ENCODE peak calls at places on chromosomes 2 and 18, in four cellular contexts. One of them, this sample, is unnamed.

GRCh38 chr18:48402953-48403352 is 6.2 kb downstream of the ZBTB7C start:
- DNase-seq in activated CD4-positive, alpha-beta T cell treated with anti-CD3 and anti-CD28 coated beads, Interleukin-2, amount 50 U/mL, for 1 hour: no peak
- DNase-seq in CD8-positive, alpha-beta memory T cell: no peak
- DNase-seq in HT1080: peak
- DNase-seq in this sample: no peak

GRCh38 chr2:232896700-232897385 is 26.8 kb downstream of the SNORC start:
- DNase-seq in activated CD4-positive, alpha-beta T cell treated with anti-CD3 and anti-CD28 coated beads, Interleukin-2, amount 50 U/mL, for 1 hour: no peak
- DNase-seq in CD8-positive, alpha-beta memory T cell: no peak
- DNase-seq in HT1080: no peak
- DNase-seq in this sample: no peak

GRCh38 chr2:237932731-237933131 is 34.1 kb upstream of the UBE2F start:
- DNase-seq in HT1080: no peak
- DNase-seq in CD8-positive, alpha-beta memory T cell: no peak
- DNase-seq in activated CD4-positive, alpha-beta T cell treated with anti-CD3 and anti-CD28 coated beads, Interleukin-2, amount 50 U/mL, for 1 hour: no peak
- DNase-seq in this sample: no peak

GRCh38 chr2:20744366-20745335 is 77.7 kb downstream of the GDF7 start:
- DNase-seq in CD8-positive, alpha-beta memory T cell: no peak
- DNase-seq in activated CD4-positive, alpha-beta T cell treated with anti-CD3 and anti-CD28 coated beads, Interleukin-2, amount 50 U/mL, for 1 hour: no peak
- DNase-seq in HT1080: no peak
- DNase-seq in this sample: no peak

GRCh38 chr2:138504546-138505239 is 3.1 kb downstream of the SPOPL start:
- DNase-seq in activated CD4-positive, alpha-beta T cell treated with anti-CD3 and anti-CD28 coated beads, Interleukin-2, amount 50 U/mL, for 1 hour: no peak
- DNase-seq in CD8-positive, alpha-beta memory T cell: no peak
- DNase-seq in HT1080: no peak
- DNase-seq in this sample: no peak

GRCh38 chr2:77862120-77862519 is 339.9 kb upstream of the LRRTM4 start:
- DNase-seq in activated CD4-positive, alpha-beta T cell treated with anti-CD3 and anti-CD28 coated beads, Interleukin-2, amount 50 U/mL, for 1 hour: no peak
- DNase-seq in HT1080: no peak
- DNase-seq in CD8-positive, alpha-beta memory T cell: no peak
- DNase-seq in this sample: no peak

GRCh38 chr2:146748046-146748445 is 1096.8 kb upstream of the ACVR2A start:
- DNase-seq in CD8-positive, alpha-beta memory T cell: no peak
- DNase-seq in activated CD4-positive, alpha-beta T cell treated with anti-CD3 and anti-CD28 coated beads, Interleukin-2, amount 50 U/mL, for 1 hour: no peak
- DNase-seq in HT1080: no peak
- DNase-seq in this sample: no peak

GRCh38 chr18:66511810-66512209 is 92.1 kb downstream of the CDH19 start:
- DNase-seq in HT1080: peak
- DNase-seq in CD8-positive, alpha-beta memory T cell: no peak
- DNase-seq in activated CD4-positive, alpha-beta T cell treated with anti-CD3 and anti-CD28 coated beads, Interleukin-2, amount 50 U/mL, for 1 hour: no peak
- DNase-seq in this sample: no peak

GRCh38 chr2:207887570-207887969 is 117.9 kb upstream of the FZD5 start:
- DNase-seq in activated CD4-positive, alpha-beta T cell treated with anti-CD3 and anti-CD28 coated beads, Interleukin-2, amount 50 U/mL, for 1 hour: no peak
- DNase-seq in HT1080: no peak
- DNase-seq in CD8-positive, alpha-beta memory T cell: no peak
- DNase-seq in this sample: no peak

GRCh38 chr2:144343135-144343534 is 176.8 kb downstream of the ZEB2 start:
- DNase-seq in CD8-positive, alpha-beta memory T cell: no peak
- DNase-seq in HT1080: no peak
- DNase-seq in activated CD4-positive, alpha-beta T cell treated with anti-CD3 and anti-CD28 coated beads, Interleukin-2, amount 50 U/mL, for 1 hour: no peak
- DNase-seq in this sample: no peak

GRCh38 chr2:230944804-230945372 is 19.8 kb upstream of the GPR55 start:
- DNase-seq in CD8-positive, alpha-beta memory T cell: no peak
- DNase-seq in HT1080: no peak
- DNase-seq in activated CD4-positive, alpha-beta T cell treated with anti-CD3 and anti-CD28 coated beads, Interleukin-2, amount 50 U/mL, for 1 hour: no peak
- DNase-seq in this sample: no peak

GRCh38 chr2:46381263-46381849 is 84.1 kb downstream of the EPAS1 start:
- DNase-seq in activated CD4-positive, alpha-beta T cell treated with anti-CD3 and anti-CD28 coated beads, Interleukin-2, amount 50 U/mL, for 1 hour: no peak
- DNase-seq in CD8-positive, alpha-beta memory T cell: no peak
- DNase-seq in HT1080: no peak
- DNase-seq in this sample: no peak

GRCh38 chr2:9205963-9206948 is at the start of gene ASAP2:
- DNase-seq in activated CD4-positive, alpha-beta T cell treated with anti-CD3 and anti-CD28 coated beads, Interleukin-2, amount 50 U/mL, for 1 hour: peak
- DNase-seq in HT1080: peak
- DNase-seq in CD8-positive, alpha-beta memory T cell: no peak
- DNase-seq in this sample: peak

GRCh38 chr18:37218022-37218590 is 347.5 kb downstream of the CELF4 start:
- DNase-seq in HT1080: no peak
- DNase-seq in CD8-positive, alpha-beta memory T cell: no peak
- DNase-seq in activated CD4-positive, alpha-beta T cell treated with anti-CD3 and anti-CD28 coated beads, Interleukin-2, amount 50 U/mL, for 1 hour: no peak
- DNase-seq in this sample: no peak

GRCh38 chr18:3471141-3471648 is 21.2 kb downstream of the TGIF1 start:
- DNase-seq in activated CD4-positive, alpha-beta T cell treated with anti-CD3 and anti-CD28 coated beads, Interleukin-2, amount 50 U/mL, for 1 hour: no peak
- DNase-seq in CD8-positive, alpha-beta memory T cell: no peak
- DNase-seq in HT1080: no peak
- DNase-seq in this sample: no peak

GRCh38 chr2:207621640-207622039 is 3.6 kb downstream of the METTL21A start:
- DNase-seq in CD8-positive, alpha-beta memory T cell: no peak
- DNase-seq in activated CD4-positive, alpha-beta T cell treated with anti-CD3 and anti-CD28 coated beads, Interleukin-2, amount 50 U/mL, for 1 hour: no peak
- DNase-seq in HT1080: no peak
- DNase-seq in this sample: no peak

GRCh38 chr2:195021704-195022513 is 635.1 kb upstream of the SLC39A10 start:
- DNase-seq in CD8-positive, alpha-beta memory T cell: no peak
- DNase-seq in activated CD4-positive, alpha-beta T cell treated with anti-CD3 and anti-CD28 coated beads, Interleukin-2, amount 50 U/mL, for 1 hour: no peak
- DNase-seq in HT1080: peak
- DNase-seq in this sample: no peak

GRCh38 chr2:195575879-195576391 is 81.1 kb upstream of the SLC39A10 start:
- DNase-seq in CD8-positive, alpha-beta memory T cell: no peak
- DNase-seq in HT1080: peak
- DNase-seq in activated CD4-positive, alpha-beta T cell treated with anti-CD3 and anti-CD28 coated beads, Interleukin-2, amount 50 U/mL, for 1 hour: no peak
- DNase-seq in this sample: no peak

GRCh38 chr2:97751752-97752151 is 38.4 kb downstream of the ZAP70 start:
- DNase-seq in activated CD4-positive, alpha-beta T cell treated with anti-CD3 and anti-CD28 coated beads, Interleukin-2, amount 50 U/mL, for 1 hour: no peak
- DNase-seq in HT1080: peak
- DNase-seq in CD8-positive, alpha-beta memory T cell: no peak
- DNase-seq in this sample: no peak

GRCh38 chr2:156132941-156133340 is 199.6 kb downstream of the NR4A2 start:
- DNase-seq in CD8-positive, alpha-beta memory T cell: no peak
- DNase-seq in HT1080: no peak
- DNase-seq in activated CD4-positive, alpha-beta T cell treated with anti-CD3 and anti-CD28 coated beads, Interleukin-2, amount 50 U/mL, for 1 hour: no peak
- DNase-seq in this sample: no peak

GRCh38 chr2:72145658-72146329 is 1.9 kb downstream of the CYP26B1 start:
- DNase-seq in CD8-positive, alpha-beta memory T cell: no peak
- DNase-seq in activated CD4-positive, alpha-beta T cell treated with anti-CD3 and anti-CD28 coated beads, Interleukin-2, amount 50 U/mL, for 1 hour: no peak
- DNase-seq in HT1080: no peak
- DNase-seq in this sample: peak

GRCh38 chr2:241316825-241317224 is 1.1 kb downstream of the SEPTIN2 start:
- DNase-seq in HT1080: no peak
- DNase-seq in activated CD4-positive, alpha-beta T cell treated with anti-CD3 and anti-CD28 coated beads, Interleukin-2, amount 50 U/mL, for 1 hour: no peak
- DNase-seq in CD8-positive, alpha-beta memory T cell: no peak
- DNase-seq in this sample: no peak

GRCh38 chr2:218744615-218745014 is 34.0 kb downstream of the TTLL4 start:
- DNase-seq in HT1080: no peak
- DNase-seq in CD8-positive, alpha-beta memory T cell: no peak
- DNase-seq in activated CD4-positive, alpha-beta T cell treated with anti-CD3 and anti-CD28 coated beads, Interleukin-2, amount 50 U/mL, for 1 hour: no peak
- DNase-seq in this sample: no peak